ENCODE peak calls at places on chromosomes 1 and 21, in four cellular contexts. M, A, E and D are unnamed samples.

GRCh38 chr1:234776875-234777849 is 167.2 kb upstream of the IRF2BP2 start:
- DNase-seq in M (no peak), A (peak; percentile 17), E (no peak), D (no peak)

GRCh38 chr1:153355445-153356071 is 2.1 kb upstream of the S100A9 start:
- DNase-seq in M (peak; percentile 78), A (peak; percentile 58), E (peak; percentile 72), D (peak; percentile 54)

GRCh38 chr1:7576946-7577657 is 194.0 kb upstream of the VAMP3 start:
- DNase-seq in M (no peak), A (no peak), E (no peak), D (no peak)

GRCh38 chr1:94463765-94464330 is 45.7 kb downstream of the ABCD3 start:
- DNase-seq in M (peak; percentile 26), A (peak; percentile 25), E (peak; percentile 65), D (peak; percentile 23)

GRCh38 chr1:206631085-206631509 is 4.2 kb upstream of the DYRK3 start:
- DNase-seq in M (peak; percentile 88), A (peak; percentile 71), E (peak; percentile 80), D (peak; percentile 74)

GRCh38 chr1:48661726-48662483 is 114.8 kb downstream of the BEND5 start:
- DNase-seq in M (no peak), A (no peak), E (no peak), D (no peak)

GRCh38 chr1:25797939-25798338 is 2.1 kb upstream of the SELENON start:
- DNase-seq in M (peak; percentile 41), A (no peak), E (peak; percentile 54), D (no peak)

GRCh38 chr1:25033828-25034451 is 103.9 kb upstream of the RUNX3 start:
- DNase-seq in M (peak; percentile 92), A (peak; percentile 43), E (no peak), D (peak; percentile 41)

GRCh38 chr1:103367186-103367585 is 158.3 kb upstream of the RNPC3 start:
- DNase-seq in M (no peak), A (no peak), E (no peak), D (no peak)

DNA sequence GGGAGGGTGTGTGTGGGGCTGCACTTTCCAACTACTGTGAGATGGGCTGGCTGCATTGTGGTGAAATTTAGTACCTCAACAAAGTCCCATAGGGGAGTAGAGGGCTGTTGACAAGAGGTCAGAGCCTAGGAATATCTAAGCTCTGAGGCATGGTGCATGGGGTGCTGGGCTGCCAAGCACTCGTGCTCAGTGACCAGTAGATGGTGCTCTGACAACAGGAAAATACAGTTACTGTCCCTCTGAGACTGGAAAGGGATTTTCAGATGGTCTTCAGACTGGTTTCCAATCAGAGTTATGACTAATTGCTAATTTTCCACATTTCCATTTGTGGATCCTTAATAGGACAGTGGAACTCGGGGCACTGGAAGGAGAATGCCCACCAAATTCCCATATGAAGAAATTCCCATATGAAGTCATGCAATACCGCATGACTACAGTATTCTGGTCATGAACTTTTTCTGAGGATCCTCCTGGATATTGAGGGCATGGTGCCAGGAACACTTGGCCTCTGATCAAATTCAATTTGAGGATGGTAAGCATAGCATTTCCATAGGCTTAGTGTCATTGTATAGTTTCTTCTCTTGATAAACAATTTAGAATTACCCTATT is 4.1 kb upstream of the CACNA1E start:
- DNase-seq in M (peak; percentile 82), A (peak; percentile 76), E (peak; percentile 76), D (peak; percentile 83)
- TF ChIP-seq CTCF in M (peak; percentile 87), A (peak; percentile 94), E (peak; percentile 77), D (peak; percentile 97)

DNA sequence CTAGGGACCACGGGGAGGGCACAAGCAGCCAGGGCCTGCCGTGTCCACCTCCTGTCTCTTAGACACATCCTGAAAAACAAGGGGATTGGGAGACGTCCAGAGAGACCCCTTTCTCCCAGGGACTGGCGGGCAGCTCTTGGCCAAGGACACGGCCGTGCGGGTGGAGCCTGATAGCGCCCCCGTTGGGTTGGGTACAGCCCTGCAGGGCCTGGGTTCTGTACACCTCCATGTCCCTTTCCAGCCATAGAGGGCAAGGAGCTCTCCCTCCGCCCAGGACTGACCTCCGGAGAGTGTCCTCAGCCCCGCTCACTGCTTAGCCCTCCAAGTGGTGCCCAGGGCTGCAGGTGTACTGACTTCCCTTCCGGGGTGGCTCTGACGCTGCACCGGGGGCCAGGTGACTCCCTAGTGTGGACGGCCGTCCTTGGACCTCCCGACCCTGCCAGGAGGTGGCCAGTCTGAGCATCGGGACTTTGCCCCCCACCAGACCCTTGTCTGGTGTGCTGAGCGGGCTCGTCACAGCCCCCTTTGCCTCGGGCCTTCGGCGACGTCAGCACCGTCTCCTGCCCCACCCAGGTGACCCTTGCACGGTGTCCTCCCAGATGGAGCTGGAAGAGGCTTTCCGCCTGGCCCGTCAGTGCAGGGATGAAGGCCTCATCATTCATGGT is 5.8 kb downstream of the PRKCZ start:
- DNase-seq in M (no peak), A (no peak), E (no peak), D (no peak)
- TF ChIP-seq CTCF in M (no peak), A (no peak), E (no peak), D (no peak)

GRCh38 chr1:6464514-6464836 is 1.5 kb downstream of the TNFRSF25 start:
- DNase-seq in M (no peak), A (no peak), E (no peak), D (no peak)
- TF ChIP-seq CTCF in M (no peak), A (no peak), E (no peak), D (no peak)

GRCh38 chr1:9413877-9414213 is 121.2 kb downstream of the SPSB1 start:
- DNase-seq in M (no peak), A (no peak), E (peak; percentile 45), D (no peak)

GRCh38 chr1:9416506-9416905 is 122.8 kb upstream of the SLC25A33 start:
- DNase-seq in M (peak; percentile 51), A (no peak), E (no peak), D (no peak)

GRCh38 chr1:9410737-9411297 is 118.1 kb downstream of the SPSB1 start:
- DNase-seq in M (peak; percentile 93), A (peak; percentile 66), E (peak; percentile 67), D (peak; percentile 55)

GRCh38 chr1:9416918-9417500 is 122.3 kb upstream of the SLC25A33 start:
- DNase-seq in M (no peak), A (no peak), E (no peak), D (no peak)

DNA sequence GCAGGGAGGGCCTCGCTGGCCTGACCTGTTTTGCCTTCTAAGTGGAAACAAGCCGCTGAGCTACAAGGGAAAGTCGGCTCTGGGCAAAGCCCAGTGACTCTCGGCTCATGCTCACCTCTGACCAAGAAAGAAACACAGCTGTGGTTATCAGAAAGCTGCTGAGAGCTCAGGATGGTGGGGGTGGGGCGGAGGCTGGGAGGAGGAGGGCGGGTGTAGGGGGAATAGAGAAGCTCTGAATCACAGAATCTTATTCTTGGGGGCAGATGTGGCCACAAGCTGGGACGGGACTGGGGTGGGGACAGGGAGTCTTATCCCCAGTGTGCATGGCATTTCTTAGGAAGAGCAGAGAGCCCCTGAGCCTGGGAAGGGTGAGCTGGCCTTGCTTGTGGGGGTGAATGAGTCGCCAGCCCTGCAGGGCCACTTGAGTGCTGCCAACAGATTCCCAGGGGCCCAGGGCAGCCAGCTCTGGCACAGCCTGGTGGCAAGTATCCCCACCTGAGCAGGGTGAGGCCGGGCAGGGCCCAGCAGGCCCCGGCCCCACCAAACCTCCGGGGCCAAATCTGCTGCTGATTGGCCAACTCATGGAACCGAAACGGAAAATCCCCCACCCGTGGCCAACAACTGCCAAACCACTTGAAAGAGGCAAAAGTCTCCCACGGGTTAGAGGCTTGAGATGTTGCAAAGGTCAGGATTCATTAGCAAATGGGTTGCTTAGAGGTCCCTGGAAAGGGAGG is 120.6 kb downstream of the SPSB1 start:
- DNase-seq in M (peak; percentile 96), A (peak; percentile 88), E (peak; percentile 95), D (peak; percentile 87)
- TF ChIP-seq CTCF in M (no peak), A (no peak), E (no peak), D (no peak)

GRCh38 chr21:41048636-41049035 is 119.3 kb upstream of the BACE2 start:
- DNase-seq in M (no peak), A (no peak), E (no peak), D (no peak)

GRCh38 chr21:41043008-41043407 is 125.0 kb upstream of the BACE2 start:
- DNase-seq in M (no peak), A (no peak), E (no peak), D (no peak)

GRCh38 chr21:41048141-41048540 is 119.8 kb upstream of the BACE2 start:
- DNase-seq in M (no peak), A (no peak), E (no peak), D (no peak)

GRCh38 chr21:41045534-41046268 is 122.3 kb upstream of the BACE2 start:
- DNase-seq in M (peak; percentile 1), A (no peak), E (no peak), D (no peak)
- TF ChIP-seq CTCF in M (peak; percentile 22), A (no peak), E (no peak), D (no peak)